ENCODE peak calls at places on chromosomes 16 and 17, in five cellular contexts. C is activated CD4-positive, alpha-beta memory T cell treated with anti-CD3 and anti-CD28 coated beads for 36 hours; N is esophagus squamous epithelium; Y is pancreas; W is EL. O is an unnamed sample.

GRCh38 chr16:57372372-57373116 is at the start of gene CX3CL1:
- DNase-seq in Y (peak), N (no peak), W (peak), C (no peak), O (peak)

GRCh38 chr17:58527306-58527705 is 12.9 kb upstream of the MTMR4 start:
- DNase-seq in W (peak), Y (no peak), C (no peak), N (no peak), O (no peak)

GRCh38 chr16:67563708-67564468 is 1.6 kb downstream of the CTCF start:
- DNase-seq in Y (peak), W (peak), C (peak), N (no peak), O (no peak)

GRCh38 chr16:53743149-53743566 is 39.2 kb downstream of the FTO start:
- DNase-seq in N (no peak), Y (no peak), C (peak), W (peak), O (no peak)

GRCh38 chr16:50279142-50279865 is 13.0 kb downstream of the ADCY7 start:
- DNase-seq in W (no peak), Y (no peak), N (no peak), C (no peak), O (no peak)

GRCh38 chr17:79338589-79338988 is 264.0 kb downstream of the ENGASE start:
- DNase-seq in C (no peak), Y (no peak), W (peak), N (no peak), O (no peak)

GRCh38 chr16:77834600-77834963 is 46.2 kb downstream of the VAT1L start:
- DNase-seq in Y (no peak), C (no peak), N (no peak), W (peak), O (no peak)

GRCh38 chr17:4969551-4970231 is 2.1 kb upstream of the SPAG7 start:
- DNase-seq in W (peak), C (peak), N (no peak), Y (no peak), O (no peak)

GRCh38 chr16:83215417-83216001 is 588.7 kb downstream of the CDH13 start:
- DNase-seq in Y (peak), C (peak), N (no peak), W (peak), O (no peak)

GRCh38 chr17:8610558-8610957 is 20.0 kb downstream of the MYH10 start:
- DNase-seq in Y (no peak), N (no peak), W (no peak), C (no peak), O (no peak)

GRCh38 chr16:65600629-65601028 is 478.8 kb upstream of the CDH11 start:
- DNase-seq in Y (no peak), C (no peak), N (no peak), W (peak), O (no peak)

GRCh38 chr16:85978291-85978775 is 79.4 kb downstream of the IRF8 start:
- DNase-seq in N (no peak), W (no peak), C (no peak), Y (no peak), O (no peak)

GRCh38 chr16:83675136-83675535 is 132.6 kb upstream of the HSBP1 start:
- DNase-seq in Y (no peak), W (peak), C (no peak), N (no peak), O (no peak)

GRCh38 chr16:8655184-8655717 is 19.2 kb upstream of the ABAT start:
- DNase-seq in C (peak), N (no peak), Y (peak), W (peak), O (no peak)

GRCh38 chr17:81806461-81807209 is 2.7 kb downstream of the GCGR start:
- DNase-seq in C (no peak), W (no peak), N (no peak), Y (no peak), O (no peak)

GRCh38 chr16:82684246-82684645 is 57.5 kb downstream of the CDH13 start:
- DNase-seq in C (no peak), W (peak), N (no peak), Y (no peak), O (no peak)

GRCh38 chr16:85005278-85006069 is 5.9 kb downstream of the ZDHHC7 start:
- DNase-seq in Y (no peak), N (no peak), C (no peak), W (peak), O (no peak)

GRCh38 chr16:81931927-81932326 is 79.3 kb downstream of the SDR42E1 start:
- DNase-seq in W (no peak), N (no peak), C (no peak), Y (no peak), O (no peak)

GRCh38 chr17:41771389-41772206 is 14.9 kb downstream of the JUP start:
- DNase-seq in C (no peak), Y (no peak), N (no peak), W (no peak), O (no peak)

GRCh38 chr17:30796016-30796415 is 28.5 kb downstream of the CRLF3 start:
- DNase-seq in N (no peak), W (no peak), Y (no peak), C (no peak), O (no peak)

GRCh38 chr17:77778636-77779524 is 179.6 kb upstream of the TNRC6C start:
- DNase-seq in Y (peak), C (no peak), N (no peak), W (no peak), O (peak)

GRCh38 chr16:58999751-59000150 is 265.6 kb upstream of the GOT2 start:
- DNase-seq in C (no peak), W (no peak), N (no peak), Y (no peak), O (no peak)

GRCh38 chr17:15257316-15257925 is 7.7 kb downstream of the PMP22 start:
- DNase-seq in W (peak), Y (peak), N (no peak), C (peak), O (peak)

GRCh38 chr16:86575754-86576557 is 2.4 kb upstream of the FOXL1 start:
- DNase-seq in C (peak), Y (peak), W (peak), N (no peak), O (no peak)

O was measured in occipital lobe.